ENCODE peak calls at places on chromosomes 7 and 10, in ten cellular contexts. One of them, this sample, is unnamed.

GRCh38 chr10:108663551-108663950 is 1259.8 kb downstream of the XPNPEP1 start:
- DNase-seq in GM10248: no peak
- DNase-seq in sigmoid colon: no peak
- DNase-seq in DMS79 treated with DMSO at 0.1 percent for 48 hours: no peak
- DNase-seq in naive thymus-derived CD8-positive, alpha-beta T cell: no peak
- DNase-seq in T-helper 9 cell: no peak
- DNase-seq in activated T-cell treated with anti-CD3 and anti-CD28 coated beads, Interleukin-2, amount 50 U/mL, for 72 hours: no peak
- DNase-seq in B cell: no peak
- DNase-seq in hepatocyte: no peak
- DNase-seq in RWPE2: no peak
- DNase-seq in this sample: no peak

GRCh38 chr7:158470336-158470735 is 117.3 kb downstream of the PTPRN2 start:
- DNase-seq in GM10248: no peak
- DNase-seq in sigmoid colon: peak; percentile 85
- DNase-seq in DMS79 treated with DMSO at 0.1 percent for 48 hours: no peak
- DNase-seq in naive thymus-derived CD8-positive, alpha-beta T cell: no peak
- DNase-seq in T-helper 9 cell: no peak
- DNase-seq in activated T-cell treated with anti-CD3 and anti-CD28 coated beads, Interleukin-2, amount 50 U/mL, for 72 hours: no peak
- DNase-seq in B cell: no peak
- DNase-seq in hepatocyte: no peak
- DNase-seq in RWPE2: no peak
- DNase-seq in this sample: no peak

GRCh38 chr10:77608281-77608680 is 29.3 kb downstream of the KCNMA1 start:
- DNase-seq in GM10248: no peak
- DNase-seq in sigmoid colon: peak; percentile 46
- DNase-seq in DMS79 treated with DMSO at 0.1 percent for 48 hours: no peak
- DNase-seq in naive thymus-derived CD8-positive, alpha-beta T cell: no peak
- DNase-seq in T-helper 9 cell: no peak
- DNase-seq in activated T-cell treated with anti-CD3 and anti-CD28 coated beads, Interleukin-2, amount 50 U/mL, for 72 hours: no peak
- DNase-seq in B cell: no peak
- DNase-seq in hepatocyte: no peak
- DNase-seq in RWPE2: no peak
- DNase-seq in this sample: no peak

GRCh38 chr7:106848851-106849442 is 16.1 kb upstream of the PIK3CG start:
- DNase-seq in GM10248: no peak
- DNase-seq in sigmoid colon: no peak
- DNase-seq in DMS79 treated with DMSO at 0.1 percent for 48 hours: peak; percentile 16
- DNase-seq in naive thymus-derived CD8-positive, alpha-beta T cell: no peak
- DNase-seq in T-helper 9 cell: no peak
- DNase-seq in activated T-cell treated with anti-CD3 and anti-CD28 coated beads, Interleukin-2, amount 50 U/mL, for 72 hours: no peak
- DNase-seq in B cell: no peak
- DNase-seq in hepatocyte: no peak
- DNase-seq in RWPE2: no peak
- DNase-seq in this sample: no peak

GRCh38 chr10:49609283-49610014 is 661 bp upstream of the SLC18A3 start:
- DNase-seq in GM10248: no peak
- DNase-seq in sigmoid colon: peak; percentile 40
- DNase-seq in DMS79 treated with DMSO at 0.1 percent for 48 hours: peak; percentile 47
- DNase-seq in naive thymus-derived CD8-positive, alpha-beta T cell: no peak
- DNase-seq in T-helper 9 cell: no peak
- DNase-seq in activated T-cell treated with anti-CD3 and anti-CD28 coated beads, Interleukin-2, amount 50 U/mL, for 72 hours: no peak
- DNase-seq in B cell: no peak
- DNase-seq in hepatocyte: no peak
- DNase-seq in RWPE2: peak; percentile 52
- DNase-seq in this sample: no peak

GRCh38 chr7:116698930-116699722 is 27.1 kb downstream of the MET start:
- DNase-seq in GM10248: no peak
- DNase-seq in sigmoid colon: no peak
- DNase-seq in DMS79 treated with DMSO at 0.1 percent for 48 hours: peak; percentile 93
- DNase-seq in naive thymus-derived CD8-positive, alpha-beta T cell: no peak
- DNase-seq in T-helper 9 cell: no peak
- DNase-seq in activated T-cell treated with anti-CD3 and anti-CD28 coated beads, Interleukin-2, amount 50 U/mL, for 72 hours: no peak
- DNase-seq in B cell: no peak
- DNase-seq in hepatocyte: no peak
- DNase-seq in RWPE2: no peak
- DNase-seq in this sample: no peak

GRCh38 chr10:49831352-49832040 is 69.4 kb upstream of the OGDHL start:
- DNase-seq in GM10248: no peak
- DNase-seq in sigmoid colon: no peak
- DNase-seq in DMS79 treated with DMSO at 0.1 percent for 48 hours: no peak
- DNase-seq in naive thymus-derived CD8-positive, alpha-beta T cell: no peak
- DNase-seq in T-helper 9 cell: no peak
- DNase-seq in activated T-cell treated with anti-CD3 and anti-CD28 coated beads, Interleukin-2, amount 50 U/mL, for 72 hours: no peak
- DNase-seq in B cell: no peak
- DNase-seq in hepatocyte: no peak
- DNase-seq in RWPE2: no peak
- DNase-seq in this sample: no peak

GRCh38 chr10:84957427-84957826 is 629.0 kb downstream of the CCSER2 start:
- DNase-seq in GM10248: no peak
- DNase-seq in sigmoid colon: no peak
- DNase-seq in DMS79 treated with DMSO at 0.1 percent for 48 hours: no peak
- DNase-seq in naive thymus-derived CD8-positive, alpha-beta T cell: no peak
- DNase-seq in T-helper 9 cell: no peak
- DNase-seq in activated T-cell treated with anti-CD3 and anti-CD28 coated beads, Interleukin-2, amount 50 U/mL, for 72 hours: no peak
- DNase-seq in B cell: no peak
- DNase-seq in hepatocyte: no peak
- DNase-seq in RWPE2: no peak
- DNase-seq in this sample: no peak

GRCh38 chr7:149072438-149072775 is 18.1 kb downstream of the ZNF786 start:
- DNase-seq in GM10248: no peak
- DNase-seq in sigmoid colon: peak; percentile 25
- DNase-seq in DMS79 treated with DMSO at 0.1 percent for 48 hours: no peak
- DNase-seq in naive thymus-derived CD8-positive, alpha-beta T cell: no peak
- DNase-seq in T-helper 9 cell: no peak
- DNase-seq in activated T-cell treated with anti-CD3 and anti-CD28 coated beads, Interleukin-2, amount 50 U/mL, for 72 hours: no peak
- DNase-seq in B cell: no peak
- DNase-seq in hepatocyte: no peak
- DNase-seq in RWPE2: no peak
- DNase-seq in this sample: no peak

GRCh38 chr7:22969010-22969431 is 44.9 kb downstream of the HYCC1 start:
- DNase-seq in GM10248: no peak
- DNase-seq in sigmoid colon: no peak
- DNase-seq in DMS79 treated with DMSO at 0.1 percent for 48 hours: no peak
- DNase-seq in naive thymus-derived CD8-positive, alpha-beta T cell: no peak
- DNase-seq in T-helper 9 cell: no peak
- DNase-seq in activated T-cell treated with anti-CD3 and anti-CD28 coated beads, Interleukin-2, amount 50 U/mL, for 72 hours: no peak
- DNase-seq in B cell: no peak
- DNase-seq in hepatocyte: no peak
- DNase-seq in RWPE2: no peak
- DNase-seq in this sample: no peak

GRCh38 chr10:102132563-102133372 is at the start of gene PPRC1:
- DNase-seq in GM10248: peak; percentile 97
- DNase-seq in sigmoid colon: peak; percentile 99
- DNase-seq in DMS79 treated with DMSO at 0.1 percent for 48 hours: peak; percentile 91
- DNase-seq in naive thymus-derived CD8-positive, alpha-beta T cell: peak; percentile 98
- DNase-seq in T-helper 9 cell: peak; percentile 93
- DNase-seq in activated T-cell treated with anti-CD3 and anti-CD28 coated beads, Interleukin-2, amount 50 U/mL, for 72 hours: peak; percentile 96
- DNase-seq in B cell: peak; percentile 98
- DNase-seq in hepatocyte: peak; percentile 99
- DNase-seq in RWPE2: peak; percentile 99
- DNase-seq in this sample: peak; percentile 96

GRCh38 chr10:71868192-71868697 is 17.2 kb upstream of the PSAP start:
- DNase-seq in GM10248: no peak
- DNase-seq in sigmoid colon: peak; percentile 83
- DNase-seq in DMS79 treated with DMSO at 0.1 percent for 48 hours: no peak
- DNase-seq in naive thymus-derived CD8-positive, alpha-beta T cell: no peak
- DNase-seq in T-helper 9 cell: no peak
- DNase-seq in activated T-cell treated with anti-CD3 and anti-CD28 coated beads, Interleukin-2, amount 50 U/mL, for 72 hours: peak; percentile 30
- DNase-seq in B cell: no peak
- DNase-seq in hepatocyte: peak; percentile 48
- DNase-seq in RWPE2: peak; percentile 74
- DNase-seq in this sample: no peak

GRCh38 chr7:72476608-72477305 is 64.6 kb upstream of the CALN1 start:
- DNase-seq in GM10248: no peak
- DNase-seq in sigmoid colon: no peak
- DNase-seq in DMS79 treated with DMSO at 0.1 percent for 48 hours: no peak
- DNase-seq in naive thymus-derived CD8-positive, alpha-beta T cell: no peak
- DNase-seq in T-helper 9 cell: no peak
- DNase-seq in activated T-cell treated with anti-CD3 and anti-CD28 coated beads, Interleukin-2, amount 50 U/mL, for 72 hours: no peak
- DNase-seq in B cell: no peak
- DNase-seq in hepatocyte: no peak
- DNase-seq in RWPE2: no peak
- DNase-seq in this sample: no peak

GRCh38 chr7:30661926-30662325 is 20.3 kb downstream of the CRHR2 start:
- DNase-seq in GM10248: no peak
- DNase-seq in sigmoid colon: no peak
- DNase-seq in DMS79 treated with DMSO at 0.1 percent for 48 hours: no peak
- DNase-seq in naive thymus-derived CD8-positive, alpha-beta T cell: no peak
- DNase-seq in T-helper 9 cell: no peak
- DNase-seq in activated T-cell treated with anti-CD3 and anti-CD28 coated beads, Interleukin-2, amount 50 U/mL, for 72 hours: no peak
- DNase-seq in B cell: no peak
- DNase-seq in hepatocyte: no peak
- DNase-seq in RWPE2: peak; percentile 47
- DNase-seq in this sample: no peak

GRCh38 chr10:113094114-113094486 is 144.1 kb downstream of the TCF7L2 start:
- DNase-seq in GM10248: no peak
- DNase-seq in sigmoid colon: no peak
- DNase-seq in DMS79 treated with DMSO at 0.1 percent for 48 hours: no peak
- DNase-seq in naive thymus-derived CD8-positive, alpha-beta T cell: no peak
- DNase-seq in T-helper 9 cell: no peak
- DNase-seq in activated T-cell treated with anti-CD3 and anti-CD28 coated beads, Interleukin-2, amount 50 U/mL, for 72 hours: no peak
- DNase-seq in B cell: no peak
- DNase-seq in hepatocyte: no peak
- DNase-seq in RWPE2: no peak
- DNase-seq in this sample: no peak

GRCh38 chr7:108292541-108292940 is 162.4 kb upstream of the LAMB4 start:
- DNase-seq in GM10248: no peak
- DNase-seq in sigmoid colon: no peak
- DNase-seq in DMS79 treated with DMSO at 0.1 percent for 48 hours: no peak
- DNase-seq in naive thymus-derived CD8-positive, alpha-beta T cell: no peak
- DNase-seq in T-helper 9 cell: no peak
- DNase-seq in activated T-cell treated with anti-CD3 and anti-CD28 coated beads, Interleukin-2, amount 50 U/mL, for 72 hours: no peak
- DNase-seq in B cell: no peak
- DNase-seq in hepatocyte: no peak
- DNase-seq in RWPE2: no peak
- DNase-seq in this sample: peak; percentile 24

GRCh38 chr10:77520995-77521394 is 116.6 kb downstream of the KCNMA1 start:
- DNase-seq in GM10248: no peak
- DNase-seq in sigmoid colon: no peak
- DNase-seq in DMS79 treated with DMSO at 0.1 percent for 48 hours: no peak
- DNase-seq in naive thymus-derived CD8-positive, alpha-beta T cell: no peak
- DNase-seq in T-helper 9 cell: no peak
- DNase-seq in activated T-cell treated with anti-CD3 and anti-CD28 coated beads, Interleukin-2, amount 50 U/mL, for 72 hours: no peak
- DNase-seq in B cell: no peak
- DNase-seq in hepatocyte: no peak
- DNase-seq in RWPE2: no peak
- DNase-seq in this sample: no peak

GRCh38 chr10:14071956-14072355 is 258.8 kb downstream of the FRMD4A start:
- DNase-seq in GM10248: no peak
- DNase-seq in sigmoid colon: no peak
- DNase-seq in DMS79 treated with DMSO at 0.1 percent for 48 hours: no peak
- DNase-seq in naive thymus-derived CD8-positive, alpha-beta T cell: no peak
- DNase-seq in T-helper 9 cell: no peak
- DNase-seq in activated T-cell treated with anti-CD3 and anti-CD28 coated beads, Interleukin-2, amount 50 U/mL, for 72 hours: no peak
- DNase-seq in B cell: no peak
- DNase-seq in hepatocyte: no peak
- DNase-seq in RWPE2: no peak
- DNase-seq in this sample: no peak

GRCh38 chr10:78627254-78627795 is 441.4 kb upstream of the ZMIZ1 start:
- DNase-seq in GM10248: no peak
- DNase-seq in sigmoid colon: no peak
- DNase-seq in DMS79 treated with DMSO at 0.1 percent for 48 hours: no peak
- DNase-seq in naive thymus-derived CD8-positive, alpha-beta T cell: no peak
- DNase-seq in T-helper 9 cell: no peak
- DNase-seq in activated T-cell treated with anti-CD3 and anti-CD28 coated beads, Interleukin-2, amount 50 U/mL, for 72 hours: no peak
- DNase-seq in B cell: no peak
- DNase-seq in hepatocyte: no peak
- DNase-seq in RWPE2: no peak
- DNase-seq in this sample: no peak

GRCh38 chr7:88278881-88279280 is 27.8 kb downstream of the STEAP4 start:
- DNase-seq in GM10248: no peak
- DNase-seq in sigmoid colon: no peak
- DNase-seq in DMS79 treated with DMSO at 0.1 percent for 48 hours: no peak
- DNase-seq in naive thymus-derived CD8-positive, alpha-beta T cell: no peak
- DNase-seq in T-helper 9 cell: no peak
- DNase-seq in activated T-cell treated with anti-CD3 and anti-CD28 coated beads, Interleukin-2, amount 50 U/mL, for 72 hours: no peak
- DNase-seq in B cell: no peak
- DNase-seq in hepatocyte: no peak
- DNase-seq in RWPE2: no peak
- DNase-seq in this sample: no peak

GRCh38 chr7:105934577-105935185 is 28.4 kb upstream of the CDHR3 start:
- DNase-seq in GM10248: no peak
- DNase-seq in sigmoid colon: no peak
- DNase-seq in DMS79 treated with DMSO at 0.1 percent for 48 hours: peak; percentile 75
- DNase-seq in naive thymus-derived CD8-positive, alpha-beta T cell: no peak
- DNase-seq in T-helper 9 cell: no peak
- DNase-seq in activated T-cell treated with anti-CD3 and anti-CD28 coated beads, Interleukin-2, amount 50 U/mL, for 72 hours: no peak
- DNase-seq in B cell: no peak
- DNase-seq in hepatocyte: peak; percentile 62
- DNase-seq in RWPE2: no peak
- DNase-seq in this sample: peak; percentile 70

GRCh38 chr7:116772423-116772852 is 89.9 kb upstream of the CAPZA2 start:
- DNase-seq in GM10248: no peak
- DNase-seq in sigmoid colon: no peak
- DNase-seq in DMS79 treated with DMSO at 0.1 percent for 48 hours: peak; percentile 38
- DNase-seq in naive thymus-derived CD8-positive, alpha-beta T cell: no peak
- DNase-seq in T-helper 9 cell: no peak
- DNase-seq in activated T-cell treated with anti-CD3 and anti-CD28 coated beads, Interleukin-2, amount 50 U/mL, for 72 hours: no peak
- DNase-seq in B cell: no peak
- DNase-seq in hepatocyte: no peak
- DNase-seq in RWPE2: no peak
- DNase-seq in this sample: no peak

GRCh38 chr7:157255201-157255606 is 81.6 kb upstream of the DNAJB6 start:
- DNase-seq in GM10248: no peak
- DNase-seq in sigmoid colon: no peak
- DNase-seq in DMS79 treated with DMSO at 0.1 percent for 48 hours: no peak
- DNase-seq in naive thymus-derived CD8-positive, alpha-beta T cell: no peak
- DNase-seq in T-helper 9 cell: no peak
- DNase-seq in activated T-cell treated with anti-CD3 and anti-CD28 coated beads, Interleukin-2, amount 50 U/mL, for 72 hours: no peak
- DNase-seq in B cell: no peak
- DNase-seq in hepatocyte: no peak
- DNase-seq in RWPE2: no peak
- DNase-seq in this sample: peak; percentile 59

GRCh38 chr10:124652200-124652599 is 92.0 kb downstream of the FAM53B start:
- DNase-seq in GM10248: no peak
- DNase-seq in sigmoid colon: no peak
- DNase-seq in DMS79 treated with DMSO at 0.1 percent for 48 hours: no peak
- DNase-seq in naive thymus-derived CD8-positive, alpha-beta T cell: no peak
- DNase-seq in T-helper 9 cell: no peak
- DNase-seq in activated T-cell treated with anti-CD3 and anti-CD28 coated beads, Interleukin-2, amount 50 U/mL, for 72 hours: no peak
- DNase-seq in B cell: no peak
- DNase-seq in hepatocyte: no peak
- DNase-seq in RWPE2: no peak
- DNase-seq in this sample: no peak

GRCh38 chr7:23863209-23863798 is 153.3 kb downstream of the STK31 start:
- DNase-seq in GM10248: no peak
- DNase-seq in sigmoid colon: no peak
- DNase-seq in DMS79 treated with DMSO at 0.1 percent for 48 hours: peak; percentile 62
- DNase-seq in naive thymus-derived CD8-positive, alpha-beta T cell: peak; percentile 9
- DNase-seq in T-helper 9 cell: no peak
- DNase-seq in activated T-cell treated with anti-CD3 and anti-CD28 coated beads, Interleukin-2, amount 50 U/mL, for 72 hours: peak; percentile 2
- DNase-seq in B cell: no peak
- DNase-seq in hepatocyte: peak; percentile 56
- DNase-seq in RWPE2: no peak
- DNase-seq in this sample: peak; percentile 70

GRCh38 chr10:103968441-103969391 is 1.8 kb downstream of the SLK start:
- DNase-seq in GM10248: no peak
- DNase-seq in sigmoid colon: no peak
- DNase-seq in DMS79 treated with DMSO at 0.1 percent for 48 hours: no peak
- DNase-seq in naive thymus-derived CD8-positive, alpha-beta T cell: no peak
- DNase-seq in T-helper 9 cell: no peak
- DNase-seq in activated T-cell treated with anti-CD3 and anti-CD28 coated beads, Interleukin-2, amount 50 U/mL, for 72 hours: no peak
- DNase-seq in B cell: no peak
- DNase-seq in hepatocyte: no peak
- DNase-seq in RWPE2: no peak
- DNase-seq in this sample: no peak

GRCh38 chr7:6607651-6608051 is 7.8 kb upstream of the ZNF853 start:
- DNase-seq in GM10248: no peak
- DNase-seq in sigmoid colon: no peak
- DNase-seq in DMS79 treated with DMSO at 0.1 percent for 48 hours: no peak
- DNase-seq in naive thymus-derived CD8-positive, alpha-beta T cell: no peak
- DNase-seq in T-helper 9 cell: no peak
- DNase-seq in activated T-cell treated with anti-CD3 and anti-CD28 coated beads, Interleukin-2, amount 50 U/mL, for 72 hours: no peak
- DNase-seq in B cell: no peak
- DNase-seq in hepatocyte: no peak
- DNase-seq in RWPE2: no peak
- DNase-seq in this sample: no peak

GRCh38 chr7:1555813-1556540 is at the start of gene TMEM184A:
- DNase-seq in GM10248: peak; percentile 62
- DNase-seq in sigmoid colon: no peak
- DNase-seq in DMS79 treated with DMSO at 0.1 percent for 48 hours: peak; percentile 88
- DNase-seq in naive thymus-derived CD8-positive, alpha-beta T cell: no peak
- DNase-seq in T-helper 9 cell: no peak
- DNase-seq in activated T-cell treated with anti-CD3 and anti-CD28 coated beads, Interleukin-2, amount 50 U/mL, for 72 hours: peak; percentile 49
- DNase-seq in B cell: no peak
- DNase-seq in hepatocyte: peak; percentile 89
- DNase-seq in RWPE2: peak; percentile 91
- DNase-seq in this sample: peak; percentile 77